ENCODE peak calls at places on chromosomes 3 and 15, in ten cellular contexts. C is bronchial epithelial cell; Y is suprapubic skin; B is heart left ventricle; Q is CD4-positive, alpha-beta T cell; J is tibial artery; S is spleen; G is Panc1; R is pancreas; M is WERI-Rb-1. H is an unnamed sample.
A peak's percentile ranks its signal among the peaks of the same experiment; 100 is the strongest.

GRCh38 chr3:111227216-111227615 is 155.6 kb downstream of the NECTIN3 start:
- DNase-seq in C (peak; percentile 84), Y (no peak), B (no peak), Q (no peak), J (no peak), S (no peak), G (no peak), R (no peak), M (no peak), H (no peak)

GRCh38 chr3:157175678-157176077 is 15.7 kb upstream of the CCNL1 start:
- DNase-seq in C (no peak), Y (no peak), B (no peak), Q (no peak), J (no peak), S (peak; percentile 89), G (no peak), R (no peak), M (no peak), H (no peak)

GRCh38 chr3:14632445-14632930 is 19.1 kb upstream of the CCDC174 start:
- DNase-seq in C (no peak), Y (no peak), B (no peak), Q (no peak), J (no peak), S (no peak), G (no peak), R (no peak), M (no peak), H (no peak)

GRCh38 chr3:95775486-95776094 is 1038.8 kb upstream of the EPHA6 start:
- DNase-seq in C (no peak), Y (no peak), B (no peak), Q (no peak), J (no peak), S (no peak), G (no peak), R (no peak), M (no peak), H (no peak)

GRCh38 chr15:58396181-58396580 is 35.6 kb upstream of the LIPC start:
- DNase-seq in C (peak; percentile 97), Y (no peak), B (no peak), Q (no peak), J (no peak), S (no peak), G (no peak), R (no peak), M (peak; percentile 41), H (no peak)

GRCh38 chr3:38519651-38520050 is 23.5 kb downstream of the EXOG start:
- DNase-seq in C (no peak), Y (no peak), B (no peak), Q (no peak), J (no peak), S (no peak), G (no peak), R (no peak), M (no peak), H (no peak)

GRCh38 chr15:71093089-71094024 is 21.9 kb upstream of the THSD4 start:
- DNase-seq in C (peak; percentile 93), Y (no peak), B (no peak), Q (no peak), J (no peak), S (no peak), G (no peak), R (no peak), M (no peak), H (no peak)

GRCh38 chr15:87419341-87419740 is 837.2 kb downstream of the NTRK3 start:
- DNase-seq in C (no peak), Y (no peak), B (no peak), Q (no peak), J (no peak), S (no peak), G (no peak), R (no peak), M (no peak), H (no peak)

GRCh38 chr15:27248251-27248650 is 277.3 kb downstream of the GABRG3 start:
- DNase-seq in C (no peak), Y (no peak), B (no peak), Q (no peak), J (no peak), S (no peak), G (no peak), R (no peak), M (no peak), H (no peak)

GRCh38 chr15:85482896-85483295 is 102.5 kb downstream of the AKAP13 start:
- DNase-seq in C (peak; percentile 52), Y (no peak), B (no peak), Q (no peak), J (no peak), S (no peak), G (no peak), R (no peak), M (no peak), H (no peak)

GRCh38 chr15:89640245-89640644 is 15.0 kb downstream of the KIF7 start:
- DNase-seq in C (no peak), Y (no peak), B (no peak), Q (no peak), J (peak; percentile 21), S (no peak), G (no peak), R (no peak), M (no peak), H (no peak)

GRCh38 chr15:43370975-43371974 is at the start of the genes TUBGCP4 and ZSCAN29:
- DNase-seq in C (peak; percentile 53), Y (peak; percentile 88), B (peak; percentile 94), Q (peak; percentile 56), J (peak; percentile 87), S (peak; percentile 96), G (no peak), R (peak; percentile 64), M (peak; percentile 93), H (peak; percentile 92)
- TF ChIP-seq CTCF in C (peak; percentile 66), Y (peak; percentile 19), B (peak; percentile 17), Q (peak; percentile 70), J (no peak), S (peak; percentile 3), G (peak; percentile 73), R (peak; percentile 22), M (peak; percentile 57), H (peak; percentile 74)

GRCh38 chr15:77857419-77857818 is 220.1 kb downstream of the TBC1D2B start:
- DNase-seq in C (no peak), Y (no peak), B (peak; percentile 33), Q (no peak), J (peak; percentile 56), S (peak; percentile 19), G (no peak), R (no peak), M (no peak), H (no peak)

GRCh38 chr15:77855871-77856270 is 221.6 kb downstream of the TBC1D2B start:
- DNase-seq in C (no peak), Y (peak; percentile 18), B (no peak), Q (no peak), J (no peak), S (peak; percentile 22), G (no peak), R (no peak), M (no peak), H (no peak)

GRCh38 chr15:77858677-77859490 is 218.6 kb downstream of the TBC1D2B start:
- DNase-seq in C (no peak), Y (peak; percentile 45), B (no peak), Q (no peak), J (peak; percentile 49), S (peak; percentile 46), G (no peak), R (peak; percentile 57), M (no peak), H (no peak)

GRCh38 chr15:77859491-77860060 is 217.9 kb downstream of the TBC1D2B start:
- DNase-seq in C (no peak), Y (peak; percentile 36), B (no peak), Q (no peak), J (peak; percentile 44), S (peak; percentile 60), G (no peak), R (peak; percentile 85), M (no peak), H (no peak)

DNA sequence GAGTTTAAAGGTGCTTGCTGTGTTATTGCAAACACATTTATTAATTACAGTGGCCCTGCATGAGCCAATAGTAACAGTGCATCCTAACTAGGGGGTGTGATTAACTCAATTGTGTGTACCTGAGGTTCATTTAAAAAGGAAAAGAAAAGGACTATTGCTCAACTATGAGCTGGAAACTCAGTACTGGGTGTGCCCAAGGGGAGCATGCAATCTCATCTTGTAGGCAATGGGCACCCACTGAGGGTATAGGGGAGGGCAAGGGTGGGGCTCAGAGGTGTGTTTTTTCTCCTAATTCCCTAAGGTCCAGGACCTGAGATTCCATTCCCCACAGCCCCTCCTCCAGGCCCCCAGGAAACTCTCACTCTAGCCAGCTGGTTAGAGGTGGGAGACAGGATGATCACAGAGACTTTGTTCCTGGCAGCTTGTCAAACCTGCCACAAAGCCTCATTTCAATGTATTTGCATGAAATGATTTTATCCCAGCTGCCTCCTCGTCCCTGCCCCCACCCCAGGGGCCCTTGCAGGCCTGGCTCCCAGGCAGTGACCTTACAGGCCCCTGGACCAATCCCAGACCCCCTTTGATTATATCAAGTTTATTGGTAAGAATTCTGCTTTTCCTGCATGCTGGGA is 220.7 kb downstream of the TBC1D2B start:
- DNase-seq in C (peak; percentile 12), Y (no peak), B (no peak), Q (no peak), J (peak; percentile 41), S (peak; percentile 29), G (no peak), R (no peak), M (no peak), H (no peak)
- H3K27me3 ChIP-seq in C (no peaks in the 10 kb centered on the region), Y (peaks cover 25% of the 10 kb centered on the region), B (no peaks in the 10 kb centered on the region), Q (peaks cover 5% of the 10 kb centered on the region), J (no peaks in the 10 kb centered on the region), S (no peaks in the 10 kb centered on the region), G (no peaks in the 10 kb centered on the region), R (no peaks in the 10 kb centered on the region), M (no peaks in the 10 kb centered on the region), H (no peaks in the 10 kb centered on the region)

DNA sequence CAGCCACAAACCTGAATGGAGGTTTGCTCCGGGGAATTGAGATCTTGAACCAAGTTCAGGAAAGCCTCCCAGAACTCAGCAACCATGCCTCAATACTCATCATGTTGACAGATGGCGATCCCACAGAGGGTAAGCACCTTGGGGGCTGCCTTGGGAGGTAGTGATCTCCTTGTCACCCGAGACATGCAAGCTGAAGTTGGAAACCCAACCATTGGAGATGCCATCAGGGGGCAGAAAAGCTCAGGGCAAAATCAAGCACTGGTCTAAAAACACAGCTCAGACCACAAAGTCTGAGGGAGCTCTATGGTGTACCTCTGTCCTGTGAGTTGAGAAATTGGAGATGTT is 5.8 kb downstream of the ITIH1 start:
- DNase-seq in C (no peak), Y (no peak), B (no peak), Q (no peak), J (peak; percentile 41), S (no peak), G (no peak), R (peak; percentile 4), M (no peak), H (no peak)
- TF ChIP-seq CTCF in C (no peak), Y (no peak), B (peak; percentile 10), Q (no peak), J (peak; percentile 19), S (no peak), G (no peak), R (no peak), M (no peak), H (no peak)

DNA sequence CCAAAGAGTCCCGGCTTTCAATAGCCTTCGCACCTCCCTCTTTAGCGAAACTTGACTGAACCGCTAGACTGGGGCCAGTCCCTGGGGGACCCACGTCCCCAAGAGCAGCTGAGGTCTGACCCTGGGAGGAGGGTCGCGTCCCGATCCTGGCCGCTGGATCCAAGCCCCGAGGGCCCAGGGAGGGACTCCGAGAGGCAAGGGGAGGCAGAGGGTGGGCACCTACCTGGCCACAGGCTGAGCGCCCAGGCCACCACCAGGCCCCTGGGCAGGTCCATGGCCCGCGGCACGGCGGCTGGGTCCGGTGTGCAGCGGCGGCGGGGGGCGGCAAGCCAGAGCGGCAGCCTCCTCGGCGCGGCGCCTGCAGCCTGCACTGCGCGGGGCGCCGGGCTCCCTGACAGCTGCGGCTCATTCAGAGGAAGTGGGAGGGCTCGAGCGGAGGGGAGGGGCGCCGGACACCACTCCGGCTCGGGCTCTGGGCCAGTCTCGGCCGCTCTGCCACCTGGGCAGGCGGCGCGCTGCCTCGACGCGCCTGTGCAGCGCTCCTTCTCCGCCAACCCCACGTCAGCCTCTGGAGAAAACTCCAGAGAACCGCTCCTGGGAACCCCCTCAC is at the start of gene ITGA11:
- DNase-seq in C (peak; percentile 39), Y (no peak), B (peak; percentile 87), Q (no peak), J (peak; percentile 91), S (no peak), G (no peak), R (peak; percentile 58), M (peak; percentile 79), H (peak; percentile 39)
- H3K27me3 ChIP-seq in C (peaks cover 25% of the 10 kb centered on the region), Y (peaks cover 37% of the 10 kb centered on the region), B (peaks cover 42% of the 10 kb centered on the region), Q (peaks cover 42% of the 10 kb centered on the region), J (no peaks in the 10 kb centered on the region), S (peaks cover 23% of the 10 kb centered on the region), G (peaks cover 24% of the 10 kb centered on the region), R (peaks cover 5% of the 10 kb centered on the region), M (peaks cover 27% of the 10 kb centered on the region), H (peaks cover 4% of the 10 kb centered on the region)